ENCODE peak calls at places on chromosomes 6 and 20, in seven cellular contexts. One of them, this sample, is unnamed.

GRCh38 chr6:9365378-9365777 is 930.0 kb upstream of the SLC35B3 start:
- DNase-seq in activated T-helper 1 cell treated with anti-CD3 and anti-CD28 coated beads, Interleukin-12 subunit alpha, Interleukin-12 subunit beta, Interleukin-2, Interleukin-4 antibody, amounts not matched to agents 30 ng/mL and 10 ng/mL and 1 ng/mL, durations not matched to agents 14 hours and 24 hours and 36 hours: no peak
- DNase-seq in A172: no peak
- DNase-seq in heart right ventricle: no peak
- DNase-seq in NCI-H2171: no peak
- DNase-seq in lung: no peak
- DNase-seq in AG04449: no peak
- DNase-seq in this sample: no peak

GRCh38 chr20:19493794-19494495 is 264.1 kb upstream of the RIN2 start:
- DNase-seq in activated T-helper 1 cell treated with anti-CD3 and anti-CD28 coated beads, Interleukin-12 subunit alpha, Interleukin-12 subunit beta, Interleukin-2, Interleukin-4 antibody, amounts not matched to agents 30 ng/mL and 10 ng/mL and 1 ng/mL, durations not matched to agents 14 hours and 24 hours and 36 hours: no peak
- DNase-seq in A172: no peak
- DNase-seq in heart right ventricle: peak; percentile 18
- DNase-seq in NCI-H2171: no peak
- DNase-seq in lung: no peak
- DNase-seq in AG04449: no peak
- DNase-seq in this sample: no peak

GRCh38 chr20:36319356-36320260 is 13.5 kb downstream of the DLGAP4 start:
- DNase-seq in activated T-helper 1 cell treated with anti-CD3 and anti-CD28 coated beads, Interleukin-12 subunit alpha, Interleukin-12 subunit beta, Interleukin-2, Interleukin-4 antibody, amounts not matched to agents 30 ng/mL and 10 ng/mL and 1 ng/mL, durations not matched to agents 14 hours and 24 hours and 36 hours: no peak
- DNase-seq in A172: no peak
- DNase-seq in heart right ventricle: no peak
- DNase-seq in NCI-H2171: no peak
- DNase-seq in lung: no peak
- DNase-seq in AG04449: no peak
- DNase-seq in this sample: no peak

GRCh38 chr6:157981132-157981394 is 600 bp upstream of the SYNJ2 start:
- DNase-seq in activated T-helper 1 cell treated with anti-CD3 and anti-CD28 coated beads, Interleukin-12 subunit alpha, Interleukin-12 subunit beta, Interleukin-2, Interleukin-4 antibody, amounts not matched to agents 30 ng/mL and 10 ng/mL and 1 ng/mL, durations not matched to agents 14 hours and 24 hours and 36 hours: no peak
- DNase-seq in A172: no peak
- DNase-seq in heart right ventricle: no peak
- DNase-seq in NCI-H2171: no peak
- DNase-seq in lung: no peak
- DNase-seq in AG04449: no peak
- DNase-seq in this sample: no peak

GRCh38 chr6:31822038-31822821 is 5.3 kb upstream of the HSPA1B start:
- DNase-seq in activated T-helper 1 cell treated with anti-CD3 and anti-CD28 coated beads, Interleukin-12 subunit alpha, Interleukin-12 subunit beta, Interleukin-2, Interleukin-4 antibody, amounts not matched to agents 30 ng/mL and 10 ng/mL and 1 ng/mL, durations not matched to agents 14 hours and 24 hours and 36 hours: peak; percentile 44
- DNase-seq in A172: peak; percentile 68
- DNase-seq in heart right ventricle: peak; percentile 88
- DNase-seq in NCI-H2171: no peak
- DNase-seq in lung: peak; percentile 85
- DNase-seq in AG04449: no peak
- DNase-seq in this sample: no peak

GRCh38 chr6:85747654-85748053 is 105.0 kb upstream of the SYNCRIP start:
- DNase-seq in activated T-helper 1 cell treated with anti-CD3 and anti-CD28 coated beads, Interleukin-12 subunit alpha, Interleukin-12 subunit beta, Interleukin-2, Interleukin-4 antibody, amounts not matched to agents 30 ng/mL and 10 ng/mL and 1 ng/mL, durations not matched to agents 14 hours and 24 hours and 36 hours: no peak
- DNase-seq in A172: no peak
- DNase-seq in heart right ventricle: no peak
- DNase-seq in NCI-H2171: no peak
- DNase-seq in lung: no peak
- DNase-seq in AG04449: peak; percentile 47
- DNase-seq in this sample: no peak

GRCh38 chr6:77834591-77834996 is 181.8 kb downstream of the MEI4 start:
- DNase-seq in activated T-helper 1 cell treated with anti-CD3 and anti-CD28 coated beads, Interleukin-12 subunit alpha, Interleukin-12 subunit beta, Interleukin-2, Interleukin-4 antibody, amounts not matched to agents 30 ng/mL and 10 ng/mL and 1 ng/mL, durations not matched to agents 14 hours and 24 hours and 36 hours: no peak
- DNase-seq in A172: no peak
- DNase-seq in heart right ventricle: no peak
- DNase-seq in NCI-H2171: no peak
- DNase-seq in lung: no peak
- DNase-seq in AG04449: no peak
- DNase-seq in this sample: no peak

GRCh38 chr20:51565298-51565697 is 22.8 kb upstream of the NFATC2 start:
- DNase-seq in activated T-helper 1 cell treated with anti-CD3 and anti-CD28 coated beads, Interleukin-12 subunit alpha, Interleukin-12 subunit beta, Interleukin-2, Interleukin-4 antibody, amounts not matched to agents 30 ng/mL and 10 ng/mL and 1 ng/mL, durations not matched to agents 14 hours and 24 hours and 36 hours: no peak
- DNase-seq in A172: no peak
- DNase-seq in heart right ventricle: no peak
- DNase-seq in NCI-H2171: no peak
- DNase-seq in lung: no peak
- DNase-seq in AG04449: no peak
- DNase-seq in this sample: no peak

GRCh38 chr6:22062807-22063408 is 233.9 kb downstream of the PRL start:
- DNase-seq in activated T-helper 1 cell treated with anti-CD3 and anti-CD28 coated beads, Interleukin-12 subunit alpha, Interleukin-12 subunit beta, Interleukin-2, Interleukin-4 antibody, amounts not matched to agents 30 ng/mL and 10 ng/mL and 1 ng/mL, durations not matched to agents 14 hours and 24 hours and 36 hours: peak; percentile 48
- DNase-seq in A172: no peak
- DNase-seq in heart right ventricle: no peak
- DNase-seq in NCI-H2171: no peak
- DNase-seq in lung: peak; percentile 62
- DNase-seq in AG04449: no peak
- DNase-seq in this sample: no peak

GRCh38 chr20:14732996-14733395 is 395.6 kb upstream of the FLRT3 start:
- DNase-seq in activated T-helper 1 cell treated with anti-CD3 and anti-CD28 coated beads, Interleukin-12 subunit alpha, Interleukin-12 subunit beta, Interleukin-2, Interleukin-4 antibody, amounts not matched to agents 30 ng/mL and 10 ng/mL and 1 ng/mL, durations not matched to agents 14 hours and 24 hours and 36 hours: no peak
- DNase-seq in A172: no peak
- DNase-seq in heart right ventricle: no peak
- DNase-seq in NCI-H2171: no peak
- DNase-seq in lung: no peak
- DNase-seq in AG04449: no peak
- DNase-seq in this sample: no peak

GRCh38 chr20:51513545-51513944 is 29.0 kb downstream of the NFATC2 start:
- DNase-seq in activated T-helper 1 cell treated with anti-CD3 and anti-CD28 coated beads, Interleukin-12 subunit alpha, Interleukin-12 subunit beta, Interleukin-2, Interleukin-4 antibody, amounts not matched to agents 30 ng/mL and 10 ng/mL and 1 ng/mL, durations not matched to agents 14 hours and 24 hours and 36 hours: no peak
- DNase-seq in A172: no peak
- DNase-seq in heart right ventricle: no peak
- DNase-seq in NCI-H2171: no peak
- DNase-seq in lung: no peak
- DNase-seq in AG04449: no peak
- DNase-seq in this sample: no peak

GRCh38 chr20:25695532-25696383 is 895 bp downstream of the ZNF337 start:
- DNase-seq in activated T-helper 1 cell treated with anti-CD3 and anti-CD28 coated beads, Interleukin-12 subunit alpha, Interleukin-12 subunit beta, Interleukin-2, Interleukin-4 antibody, amounts not matched to agents 30 ng/mL and 10 ng/mL and 1 ng/mL, durations not matched to agents 14 hours and 24 hours and 36 hours: no peak
- DNase-seq in A172: no peak
- DNase-seq in heart right ventricle: peak; percentile 30
- DNase-seq in NCI-H2171: no peak
- DNase-seq in lung: no peak
- DNase-seq in AG04449: no peak
- DNase-seq in this sample: no peak

GRCh38 chr20:7094438-7094997 is 327.0 kb downstream of the BMP2 start:
- DNase-seq in activated T-helper 1 cell treated with anti-CD3 and anti-CD28 coated beads, Interleukin-12 subunit alpha, Interleukin-12 subunit beta, Interleukin-2, Interleukin-4 antibody, amounts not matched to agents 30 ng/mL and 10 ng/mL and 1 ng/mL, durations not matched to agents 14 hours and 24 hours and 36 hours: no peak
- DNase-seq in A172: no peak
- DNase-seq in heart right ventricle: peak; percentile 6
- DNase-seq in NCI-H2171: peak; percentile 81
- DNase-seq in lung: no peak
- DNase-seq in AG04449: no peak
- DNase-seq in this sample: no peak

GRCh38 chr6:8435093-8435844 is at the start of gene SLC35B3:
- DNase-seq in activated T-helper 1 cell treated with anti-CD3 and anti-CD28 coated beads, Interleukin-12 subunit alpha, Interleukin-12 subunit beta, Interleukin-2, Interleukin-4 antibody, amounts not matched to agents 30 ng/mL and 10 ng/mL and 1 ng/mL, durations not matched to agents 14 hours and 24 hours and 36 hours: peak; percentile 98
- DNase-seq in A172: peak; percentile 77
- DNase-seq in heart right ventricle: peak; percentile 95
- DNase-seq in NCI-H2171: peak; percentile 90
- DNase-seq in lung: peak; percentile 94
- DNase-seq in AG04449: peak; percentile 33
- DNase-seq in this sample: peak; percentile 99

GRCh38 chr6:119350202-119351004 is 842 bp upstream of the MAN1A1 start:
- DNase-seq in activated T-helper 1 cell treated with anti-CD3 and anti-CD28 coated beads, Interleukin-12 subunit alpha, Interleukin-12 subunit beta, Interleukin-2, Interleukin-4 antibody, amounts not matched to agents 30 ng/mL and 10 ng/mL and 1 ng/mL, durations not matched to agents 14 hours and 24 hours and 36 hours: peak; percentile 50
- DNase-seq in A172: peak; percentile 2
- DNase-seq in heart right ventricle: peak; percentile 24
- DNase-seq in NCI-H2171: peak; percentile 6
- DNase-seq in lung: peak; percentile 39
- DNase-seq in AG04449: peak; percentile 14
- DNase-seq in this sample: peak; percentile 21

GRCh38 chr6:13474360-13474759 is 13.0 kb downstream of the GFOD1 start:
- DNase-seq in activated T-helper 1 cell treated with anti-CD3 and anti-CD28 coated beads, Interleukin-12 subunit alpha, Interleukin-12 subunit beta, Interleukin-2, Interleukin-4 antibody, amounts not matched to agents 30 ng/mL and 10 ng/mL and 1 ng/mL, durations not matched to agents 14 hours and 24 hours and 36 hours: no peak
- DNase-seq in A172: no peak
- DNase-seq in heart right ventricle: no peak
- DNase-seq in NCI-H2171: no peak
- DNase-seq in lung: no peak
- DNase-seq in AG04449: no peak
- DNase-seq in this sample: no peak

GRCh38 chr6:38796850-38797249 is 81.7 kb downstream of the DNAH8 start:
- DNase-seq in activated T-helper 1 cell treated with anti-CD3 and anti-CD28 coated beads, Interleukin-12 subunit alpha, Interleukin-12 subunit beta, Interleukin-2, Interleukin-4 antibody, amounts not matched to agents 30 ng/mL and 10 ng/mL and 1 ng/mL, durations not matched to agents 14 hours and 24 hours and 36 hours: no peak
- DNase-seq in A172: no peak
- DNase-seq in heart right ventricle: no peak
- DNase-seq in NCI-H2171: no peak
- DNase-seq in lung: no peak
- DNase-seq in AG04449: no peak
- DNase-seq in this sample: no peak

GRCh38 chr6:105952326-105952725 is 133.8 kb upstream of the PRDM1 start:
- DNase-seq in activated T-helper 1 cell treated with anti-CD3 and anti-CD28 coated beads, Interleukin-12 subunit alpha, Interleukin-12 subunit beta, Interleukin-2, Interleukin-4 antibody, amounts not matched to agents 30 ng/mL and 10 ng/mL and 1 ng/mL, durations not matched to agents 14 hours and 24 hours and 36 hours: no peak
- DNase-seq in A172: no peak
- DNase-seq in heart right ventricle: no peak
- DNase-seq in NCI-H2171: no peak
- DNase-seq in lung: no peak
- DNase-seq in AG04449: no peak
- DNase-seq in this sample: no peak

GRCh38 chr20:1945134-1945618 is 48.7 kb downstream of the PDYN start:
- DNase-seq in activated T-helper 1 cell treated with anti-CD3 and anti-CD28 coated beads, Interleukin-12 subunit alpha, Interleukin-12 subunit beta, Interleukin-2, Interleukin-4 antibody, amounts not matched to agents 30 ng/mL and 10 ng/mL and 1 ng/mL, durations not matched to agents 14 hours and 24 hours and 36 hours: no peak
- DNase-seq in A172: no peak
- DNase-seq in heart right ventricle: peak; percentile 35
- DNase-seq in NCI-H2171: no peak
- DNase-seq in lung: peak; percentile 65
- DNase-seq in AG04449: no peak
- DNase-seq in this sample: no peak

GRCh38 chr20:24952376-24953203 is 3.5 kb downstream of the CST7 start:
- DNase-seq in activated T-helper 1 cell treated with anti-CD3 and anti-CD28 coated beads, Interleukin-12 subunit alpha, Interleukin-12 subunit beta, Interleukin-2, Interleukin-4 antibody, amounts not matched to agents 30 ng/mL and 10 ng/mL and 1 ng/mL, durations not matched to agents 14 hours and 24 hours and 36 hours: no peak
- DNase-seq in A172: no peak
- DNase-seq in heart right ventricle: no peak
- DNase-seq in NCI-H2171: peak; percentile 8
- DNase-seq in lung: no peak
- DNase-seq in AG04449: no peak
- DNase-seq in this sample: no peak

GRCh38 chr6:9623985-9624384 is 790.9 kb downstream of the TFAP2A start:
- DNase-seq in activated T-helper 1 cell treated with anti-CD3 and anti-CD28 coated beads, Interleukin-12 subunit alpha, Interleukin-12 subunit beta, Interleukin-2, Interleukin-4 antibody, amounts not matched to agents 30 ng/mL and 10 ng/mL and 1 ng/mL, durations not matched to agents 14 hours and 24 hours and 36 hours: no peak
- DNase-seq in A172: peak; percentile 27
- DNase-seq in heart right ventricle: no peak
- DNase-seq in NCI-H2171: no peak
- DNase-seq in lung: no peak
- DNase-seq in AG04449: no peak
- DNase-seq in this sample: no peak

GRCh38 chr6:170439366-170440351 is 113.4 kb downstream of the PSMB1 start:
- DNase-seq in activated T-helper 1 cell treated with anti-CD3 and anti-CD28 coated beads, Interleukin-12 subunit alpha, Interleukin-12 subunit beta, Interleukin-2, Interleukin-4 antibody, amounts not matched to agents 30 ng/mL and 10 ng/mL and 1 ng/mL, durations not matched to agents 14 hours and 24 hours and 36 hours: no peak
- DNase-seq in A172: peak; percentile 18
- DNase-seq in heart right ventricle: no peak
- DNase-seq in NCI-H2171: no peak
- DNase-seq in lung: no peak
- DNase-seq in AG04449: no peak
- DNase-seq in this sample: no peak

GRCh38 chr20:479487-479886 is 17.2 kb upstream of the TBC1D20 start:
- DNase-seq in activated T-helper 1 cell treated with anti-CD3 and anti-CD28 coated beads, Interleukin-12 subunit alpha, Interleukin-12 subunit beta, Interleukin-2, Interleukin-4 antibody, amounts not matched to agents 30 ng/mL and 10 ng/mL and 1 ng/mL, durations not matched to agents 14 hours and 24 hours and 36 hours: no peak
- DNase-seq in A172: no peak
- DNase-seq in heart right ventricle: no peak
- DNase-seq in NCI-H2171: no peak
- DNase-seq in lung: no peak
- DNase-seq in AG04449: no peak
- DNase-seq in this sample: no peak

GRCh38 chr6:110544472-110544871 is 68.1 kb upstream of the SLC22A16 start:
- DNase-seq in activated T-helper 1 cell treated with anti-CD3 and anti-CD28 coated beads, Interleukin-12 subunit alpha, Interleukin-12 subunit beta, Interleukin-2, Interleukin-4 antibody, amounts not matched to agents 30 ng/mL and 10 ng/mL and 1 ng/mL, durations not matched to agents 14 hours and 24 hours and 36 hours: no peak
- DNase-seq in A172: no peak
- DNase-seq in heart right ventricle: no peak
- DNase-seq in NCI-H2171: no peak
- DNase-seq in lung: no peak
- DNase-seq in AG04449: no peak
- DNase-seq in this sample: no peak

GRCh38 chr6:26464416-26465131 is 6.8 kb downstream of the BTN2A1 start:
- DNase-seq in activated T-helper 1 cell treated with anti-CD3 and anti-CD28 coated beads, Interleukin-12 subunit alpha, Interleukin-12 subunit beta, Interleukin-2, Interleukin-4 antibody, amounts not matched to agents 30 ng/mL and 10 ng/mL and 1 ng/mL, durations not matched to agents 14 hours and 24 hours and 36 hours: no peak
- DNase-seq in A172: no peak
- DNase-seq in heart right ventricle: no peak
- DNase-seq in NCI-H2171: no peak
- DNase-seq in lung: no peak
- DNase-seq in AG04449: no peak
- DNase-seq in this sample: no peak

GRCh38 chr20:57960803-57961575 is 251.2 kb upstream of the PMEPA1 start:
- DNase-seq in activated T-helper 1 cell treated with anti-CD3 and anti-CD28 coated beads, Interleukin-12 subunit alpha, Interleukin-12 subunit beta, Interleukin-2, Interleukin-4 antibody, amounts not matched to agents 30 ng/mL and 10 ng/mL and 1 ng/mL, durations not matched to agents 14 hours and 24 hours and 36 hours: no peak
- DNase-seq in A172: no peak
- DNase-seq in heart right ventricle: no peak
- DNase-seq in NCI-H2171: peak; percentile 78
- DNase-seq in lung: no peak
- DNase-seq in AG04449: no peak
- DNase-seq in this sample: no peak

This sample was measured in CD4-positive, alpha-beta T cell.